ENCODE peak calls at places on chromosomes 7 and 10, in seven cellular contexts. Y is left ventricle myocardium inferior, O is Peyer's patch, R is GM23248, N is breast epithelium, G is uterus, E is WERI-Rb-1. D is an unnamed sample.

GRCh38 chr7:82166666-82167065 is 276.9 kb downstream of the CACNA2D1 start:
- DNase-seq in R (no peak), N (no peak), Y (no peak), E (no peak), O (no peak), G (no peak), D (no peak)

GRCh38 chr10:132677905-132678298 is 108.0 kb downstream of the NKX6-2 start:
- DNase-seq in O (peak; percentile 28), G (peak; percentile 1), N (no peak), E (peak; percentile 31), R (no peak), Y (no peak), D (no peak)

GRCh38 chr10:33209777-33210176 is 124.7 kb downstream of the NRP1 start:
- DNase-seq in Y (no peak), E (no peak), O (no peak), G (no peak), R (no peak), N (no peak), D (no peak)

GRCh38 chr7:87735360-87735759 is 107.2 kb downstream of the RUNDC3B start:
- DNase-seq in R (peak; percentile 2), O (no peak), Y (no peak), E (no peak), G (no peak), N (no peak), D (no peak)

GRCh38 chr10:3805227-3805790 is 20.3 kb upstream of the KLF6 start:
- DNase-seq in Y (no peak), G (no peak), O (peak; percentile 74), E (no peak), R (peak; percentile 96), N (no peak), D (peak; percentile 21)

GRCh38 chr7:73683056-73683915 is at the start of the genes BUD23 and DNAJC30:
- DNase-seq in E (peak; percentile 97), Y (peak; percentile 99), R (peak; percentile 98), O (peak; percentile 99), G (peak; percentile 99), N (peak; percentile 98), D (peak; percentile 98)

GRCh38 chr7:34207810-34208209 is 302.5 kb downstream of the BMPER start:
- DNase-seq in E (no peak), O (no peak), Y (no peak), R (peak; percentile 16), G (no peak), N (no peak), D (no peak)

GRCh38 chr7:94378396-94378795 is 16.3 kb upstream of the COL1A2 start:
- DNase-seq in Y (no peak), G (no peak), N (no peak), R (peak; percentile 39), O (no peak), E (no peak), D (no peak)

GRCh38 chr7:80207501-80207900 is 72.9 kb downstream of the GNAI1 start:
- DNase-seq in O (no peak), G (no peak), Y (no peak), E (no peak), R (peak; percentile 33), N (no peak), D (no peak)

GRCh38 chr7:68295386-68295785 is 1298.8 kb downstream of the TYW1 start:
- DNase-seq in N (no peak), E (no peak), O (no peak), R (no peak), G (no peak), Y (no peak), D (no peak)

GRCh38 chr10:71971769-71972555 is 7.8 kb downstream of the CHST3 start:
- DNase-seq in R (no peak), N (no peak), E (no peak), Y (no peak), G (no peak), O (no peak), D (no peak)

GRCh38 chr10:71971311-71971731 is 7.1 kb downstream of the CHST3 start:
- DNase-seq in G (no peak), R (no peak), O (no peak), Y (no peak), E (no peak), N (no peak), D (no peak)

GRCh38 chr10:71970331-71970730 is 6.1 kb downstream of the CHST3 start:
- DNase-seq in N (peak; percentile 79), E (peak; percentile 67), Y (no peak), O (no peak), G (no peak), R (peak; percentile 38), D (no peak)

GRCh38 chr10:71969929-71970328 is 5.7 kb downstream of the CHST3 start:
- DNase-seq in N (no peak), E (no peak), O (no peak), G (no peak), R (no peak), Y (no peak), D (no peak)

DNA sequence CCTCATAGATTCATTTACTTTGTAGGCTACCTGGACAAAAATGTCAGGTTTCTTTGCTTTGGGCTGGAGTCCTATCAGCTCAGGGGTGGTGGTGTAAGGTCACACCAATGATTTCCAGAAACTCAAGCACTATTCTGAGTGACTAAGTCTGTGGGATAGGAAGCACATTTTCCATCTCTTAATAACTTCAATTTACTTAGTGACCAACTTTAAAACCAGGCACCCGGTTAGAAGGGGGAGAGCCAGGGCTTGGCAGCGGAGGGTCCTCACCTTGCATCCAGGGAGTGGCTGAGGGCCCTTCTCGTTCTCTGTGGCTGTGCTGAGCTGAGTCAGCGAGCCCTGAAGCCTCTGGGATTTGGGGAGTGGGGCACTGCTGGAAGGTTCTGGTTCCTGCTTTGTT is 6.7 kb downstream of the CHST3 start:
- DNase-seq in O (no peak), Y (no peak), N (no peak), E (no peak), G (no peak), R (peak; percentile 65), D (no peak)
- H3K27ac ChIP-seq in O (no peak overlapping the region), Y (peak overlapping the region; percentile 51), N (peak overlapping the region; percentile 85), E (no peak overlapping the region), G (peak overlapping the region; percentile 78), R (peak overlapping the region; percentile 34), D (peak overlapping the region; percentile 92)

GRCh38 chr10:31878486-31878885 is 50.1 kb downstream of the ARHGAP12 start:
- DNase-seq in Y (no peak), O (no peak), R (no peak), G (no peak), E (no peak), N (no peak), D (no peak)

GRCh38 chr10:31887850-31888249 is 40.8 kb downstream of the ARHGAP12 start:
- DNase-seq in G (no peak), Y (no peak), E (no peak), N (no peak), O (no peak), R (no peak), D (no peak)

GRCh38 chr10:31888442-31888841 is 40.2 kb downstream of the ARHGAP12 start:
- DNase-seq in O (no peak), N (no peak), Y (no peak), E (no peak), G (no peak), R (no peak), D (no peak)

GRCh38 chr10:31886885-31887284 is 41.7 kb downstream of the ARHGAP12 start:
- DNase-seq in R (no peak), G (no peak), Y (no peak), E (no peak), N (no peak), O (no peak), D (no peak)

DNA sequence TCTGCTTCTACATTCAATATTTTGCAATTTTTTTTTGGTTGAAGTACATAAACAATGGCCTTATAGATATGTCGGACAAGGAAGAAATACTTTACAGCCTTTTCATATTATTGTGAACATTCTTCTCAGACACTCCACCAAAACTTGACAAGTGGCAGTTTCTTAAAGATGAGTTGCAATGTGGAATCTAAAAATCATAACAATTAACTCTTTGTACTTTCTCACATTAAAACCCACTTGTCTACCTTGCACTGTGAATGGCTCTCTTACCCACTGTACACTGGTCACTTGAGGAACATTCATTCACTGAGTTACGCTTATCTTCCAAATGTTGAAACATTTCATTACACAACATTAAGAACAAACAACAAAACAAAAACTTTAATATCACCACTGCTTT is 44.2 kb downstream of the ARHGAP12 start:
- DNase-seq in R (no peak), N (no peak), Y (no peak), O (no peak), E (no peak), G (no peak), D (no peak)
- H3K4me3 ChIP-seq in R (no peak overlapping the region), N (no peak overlapping the region), Y (no peak overlapping the region), O (no peak overlapping the region), E (no peak overlapping the region), G (no peak overlapping the region), D (no peak overlapping the region)

GRCh38 chr7:30916767-30917166 is 5.1 kb downstream of the AQP1 start:
- DNase-seq in N (no peak), Y (no peak), O (no peak), E (no peak), G (no peak), R (no peak), D (no peak)
- H3K27ac ChIP-seq in N (no peak overlapping the region), Y (peak overlapping the region; percentile 92), O (no peak overlapping the region), E (no peak overlapping the region), G (no peak overlapping the region), R (no peak overlapping the region), D (peak overlapping the region; percentile 98)

DNA sequence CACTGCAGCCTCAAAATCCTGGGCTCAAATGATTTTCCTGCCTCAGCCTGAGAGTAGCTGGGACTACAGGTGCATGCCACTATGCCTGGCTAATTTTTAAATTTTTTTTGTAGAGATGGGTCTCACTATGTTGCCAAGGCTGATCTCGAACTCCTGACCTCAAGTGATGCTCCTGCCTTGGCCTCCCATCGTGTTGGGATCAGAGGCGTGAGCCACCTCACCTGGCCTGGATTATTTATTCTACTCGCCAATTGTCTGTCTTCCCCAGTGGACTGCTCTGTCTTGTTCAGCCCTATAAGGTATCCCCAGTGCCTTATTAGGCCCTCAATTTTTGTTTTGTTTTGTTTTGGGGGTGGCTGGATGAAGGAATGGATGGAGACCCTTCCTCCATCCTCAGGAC is 672 bp upstream of the DENND10 start:
- DNase-seq in G (no peak), Y (no peak), E (no peak), R (no peak), O (no peak), N (no peak), D (no peak)
- H3K4me3 ChIP-seq in G (no peak overlapping the region), Y (peak overlapping the region; percentile 92), E (no peak overlapping the region), R (no peak overlapping the region), O (no peak overlapping the region), N (no peak overlapping the region), D (peak overlapping the region; percentile 96)

GRCh38 chr10:124693801-124694416 is 50.3 kb downstream of the FAM53B start:
- DNase-seq in E (no peak), G (no peak), Y (no peak), N (no peak), R (no peak), O (no peak), D (no peak)
- H3K27ac ChIP-seq in E (no peak overlapping the region), G (peak overlapping the region; percentile 35), Y (peak overlapping the region; percentile 92), N (no peak overlapping the region), R (no peak overlapping the region), O (peak overlapping the region; percentile 45), D (no peak overlapping the region)

DNA sequence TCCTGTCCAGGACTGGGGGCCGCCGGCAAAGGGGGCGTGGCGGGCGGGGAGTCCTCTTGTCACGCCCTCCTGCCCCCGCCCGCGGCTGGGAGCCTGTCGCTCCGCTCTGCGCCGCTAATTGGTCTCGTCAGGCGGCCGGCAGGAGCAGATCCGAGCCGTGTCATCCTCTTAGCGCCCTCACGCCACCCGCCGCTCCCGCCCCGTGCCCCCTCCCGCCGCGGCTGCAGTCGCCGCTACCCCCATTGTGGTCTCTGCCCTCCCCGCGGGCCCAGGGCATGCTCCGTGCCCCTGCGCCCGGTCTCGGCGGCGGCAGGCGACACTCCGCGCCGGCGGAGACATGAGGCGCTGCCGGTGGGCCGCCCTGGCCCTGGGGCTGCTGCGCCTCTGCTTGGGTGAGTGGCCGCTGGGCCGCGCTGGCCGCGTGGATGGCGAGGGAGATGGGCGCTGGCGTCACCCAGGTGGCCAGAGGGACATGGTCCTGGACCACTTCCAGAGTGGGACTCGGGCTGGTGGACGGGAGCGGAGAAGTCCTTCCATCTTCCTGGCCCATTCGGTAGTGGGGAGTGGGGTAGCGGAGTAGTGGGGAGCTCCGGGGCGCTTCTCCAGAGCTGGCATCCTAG is at the start of gene CDHR1:
- DNase-seq in O (peak; percentile 64), E (peak; percentile 91), Y (peak; percentile 46), R (peak; percentile 50), G (no peak), N (no peak), D (no peak)
- H3K4me3 ChIP-seq in O (peak within 1 kb of the TSS; percentile 70), E (peak within 1 kb of the TSS; percentile 83), Y (peak within 1 kb of the TSS; percentile 66), R (peak within 1 kb of the TSS; percentile 41), G (no peak within 1 kb of the TSS), N (peak within 1 kb of the TSS; percentile 36), D (peak within 1 kb of the TSS; percentile 68)